ENCODE peak calls at places on chromosome 16, in nine cellular contexts. One of them, this sample, is unnamed.
A peak's percentile ranks its signal among the peaks of the same experiment; 100 is the strongest.

GRCh38 chr16:88770459-88771293 is 14.3 kb downstream of the PIEZO1 start:
- DNase-seq in heart left ventricle: peak; percentile 76
- DNase-seq in lower leg skin: no peak
- DNase-seq in effector memory CD4-positive, alpha-beta T cell: no peak
- DNase-seq in ovary: no peak
- DNase-seq in BJ: no peak
- DNase-seq in lower lobe of right lung: peak; percentile 87
- DNase-seq in neuronal stem cell: peak; percentile 60
- DNase-seq in endodermal cell: peak; percentile 97
- DNase-seq in this sample: peak; percentile 54

GRCh38 chr16:11320170-11320569 is 25.1 kb upstream of the RMI2 start:
- DNase-seq in heart left ventricle: no peak
- DNase-seq in endodermal cell: no peak
- DNase-seq in effector memory CD4-positive, alpha-beta T cell: no peak
- DNase-seq in neuronal stem cell: no peak
- DNase-seq in lower leg skin: no peak
- DNase-seq in lower lobe of right lung: no peak
- DNase-seq in BJ: no peak
- DNase-seq in ovary: no peak
- DNase-seq in this sample: no peak

GRCh38 chr16:64280317-64280716 is 841.5 kb downstream of the CDH11 start:
- DNase-seq in heart left ventricle: no peak
- DNase-seq in lower leg skin: no peak
- DNase-seq in neuronal stem cell: no peak
- DNase-seq in ovary: no peak
- DNase-seq in lower lobe of right lung: no peak
- DNase-seq in BJ: no peak
- DNase-seq in endodermal cell: no peak
- DNase-seq in effector memory CD4-positive, alpha-beta T cell: no peak
- DNase-seq in this sample: no peak

GRCh38 chr16:85046957-85047866 is 19.6 kb downstream of the KIAA0513 start:
- DNase-seq in BJ: no peak
- DNase-seq in lower lobe of right lung: peak; percentile 68
- DNase-seq in neuronal stem cell: no peak
- DNase-seq in lower leg skin: no peak
- DNase-seq in heart left ventricle: no peak
- DNase-seq in ovary: no peak
- DNase-seq in effector memory CD4-positive, alpha-beta T cell: no peak
- DNase-seq in endodermal cell: peak; percentile 58
- DNase-seq in this sample: no peak

GRCh38 chr16:30747331-30747730 is 894 bp upstream of the PHKG2 start:
- DNase-seq in lower leg skin: no peak
- DNase-seq in ovary: no peak
- DNase-seq in endodermal cell: no peak
- DNase-seq in effector memory CD4-positive, alpha-beta T cell: no peak
- DNase-seq in BJ: peak; percentile 9
- DNase-seq in neuronal stem cell: no peak
- DNase-seq in heart left ventricle: no peak
- DNase-seq in lower lobe of right lung: no peak
- DNase-seq in this sample: peak; percentile 75

GRCh38 chr16:12296991-12297390 is 320.5 kb downstream of the SNX29 start:
- DNase-seq in lower lobe of right lung: no peak
- DNase-seq in BJ: no peak
- DNase-seq in ovary: no peak
- DNase-seq in lower leg skin: no peak
- DNase-seq in effector memory CD4-positive, alpha-beta T cell: no peak
- DNase-seq in neuronal stem cell: no peak
- DNase-seq in heart left ventricle: no peak
- DNase-seq in endodermal cell: no peak
- DNase-seq in this sample: no peak

GRCh38 chr16:53414381-53414780 is 19.9 kb upstream of the RBL2 start:
- DNase-seq in BJ: no peak
- DNase-seq in neuronal stem cell: no peak
- DNase-seq in lower lobe of right lung: no peak
- DNase-seq in lower leg skin: no peak
- DNase-seq in endodermal cell: no peak
- DNase-seq in effector memory CD4-positive, alpha-beta T cell: no peak
- DNase-seq in ovary: no peak
- DNase-seq in heart left ventricle: no peak
- DNase-seq in this sample: no peak

GRCh38 chr16:72935896-72936295 is 112.0 kb downstream of the ZFHX3 start:
- DNase-seq in endodermal cell: no peak
- DNase-seq in neuronal stem cell: no peak
- DNase-seq in BJ: no peak
- DNase-seq in ovary: no peak
- DNase-seq in lower lobe of right lung: no peak
- DNase-seq in lower leg skin: no peak
- DNase-seq in heart left ventricle: no peak
- DNase-seq in effector memory CD4-positive, alpha-beta T cell: no peak
- DNase-seq in this sample: peak; percentile 18

GRCh38 chr16:77062878-77063566 is 128.0 kb upstream of the MON1B start:
- DNase-seq in effector memory CD4-positive, alpha-beta T cell: no peak
- DNase-seq in endodermal cell: no peak
- DNase-seq in BJ: no peak
- DNase-seq in lower leg skin: no peak
- DNase-seq in neuronal stem cell: no peak
- DNase-seq in lower lobe of right lung: no peak
- DNase-seq in ovary: no peak
- DNase-seq in heart left ventricle: no peak
- DNase-seq in this sample: no peak

GRCh38 chr16:82514262-82514661 is 112.5 kb upstream of the CDH13 start:
- DNase-seq in BJ: no peak
- DNase-seq in lower leg skin: no peak
- DNase-seq in lower lobe of right lung: no peak
- DNase-seq in heart left ventricle: no peak
- DNase-seq in neuronal stem cell: no peak
- DNase-seq in ovary: no peak
- DNase-seq in effector memory CD4-positive, alpha-beta T cell: no peak
- DNase-seq in endodermal cell: no peak
- DNase-seq in this sample: no peak

GRCh38 chr16:81633147-81633619 is 145.9 kb upstream of the PLCG2 start:
- DNase-seq in effector memory CD4-positive, alpha-beta T cell: no peak
- DNase-seq in lower lobe of right lung: no peak
- DNase-seq in neuronal stem cell: no peak
- DNase-seq in BJ: no peak
- DNase-seq in heart left ventricle: no peak
- DNase-seq in lower leg skin: no peak
- DNase-seq in ovary: no peak
- DNase-seq in endodermal cell: peak; percentile 84
- DNase-seq in this sample: no peak

GRCh38 chr16:72942021-72942420 is 105.9 kb downstream of the ZFHX3 start:
- DNase-seq in endodermal cell: no peak
- DNase-seq in effector memory CD4-positive, alpha-beta T cell: no peak
- DNase-seq in heart left ventricle: no peak
- DNase-seq in BJ: no peak
- DNase-seq in ovary: no peak
- DNase-seq in neuronal stem cell: no peak
- DNase-seq in lower lobe of right lung: no peak
- DNase-seq in lower leg skin: no peak
- DNase-seq in this sample: no peak

GRCh38 chr16:10579965-10580918 is at the start of gene EMP2:
- DNase-seq in endodermal cell: peak; percentile 93
- DNase-seq in BJ: no peak
- DNase-seq in lower leg skin: peak; percentile 97
- DNase-seq in lower lobe of right lung: peak; percentile 87
- DNase-seq in neuronal stem cell: peak; percentile 75
- DNase-seq in heart left ventricle: peak; percentile 91
- DNase-seq in ovary: peak; percentile 91
- DNase-seq in effector memory CD4-positive, alpha-beta T cell: no peak
- DNase-seq in this sample: peak; percentile 68

GRCh38 chr16:75319513-75320401 is 68.3 kb upstream of the BCAR1 start:
- DNase-seq in effector memory CD4-positive, alpha-beta T cell: no peak
- DNase-seq in neuronal stem cell: no peak
- DNase-seq in lower leg skin: no peak
- DNase-seq in ovary: no peak
- DNase-seq in BJ: peak; percentile 81
- DNase-seq in endodermal cell: no peak
- DNase-seq in heart left ventricle: no peak
- DNase-seq in lower lobe of right lung: no peak
- DNase-seq in this sample: peak; percentile 92

GRCh38 chr16:31458073-31458834 is 1.0 kb upstream of the ARMC5 start:
- DNase-seq in ovary: no peak
- DNase-seq in heart left ventricle: no peak
- DNase-seq in endodermal cell: peak; percentile 87
- DNase-seq in BJ: no peak
- DNase-seq in lower lobe of right lung: peak; percentile 72
- DNase-seq in lower leg skin: peak; percentile 92
- DNase-seq in neuronal stem cell: no peak
- DNase-seq in effector memory CD4-positive, alpha-beta T cell: peak; percentile 45
- DNase-seq in this sample: peak; percentile 49

GRCh38 chr16:49489686-49490320 is 116.2 kb downstream of the C16orf78 start:
- DNase-seq in ovary: peak; percentile 9
- DNase-seq in lower leg skin: peak; percentile 57
- DNase-seq in effector memory CD4-positive, alpha-beta T cell: no peak
- DNase-seq in lower lobe of right lung: peak; percentile 19
- DNase-seq in BJ: no peak
- DNase-seq in heart left ventricle: no peak
- DNase-seq in neuronal stem cell: no peak
- DNase-seq in endodermal cell: no peak
- DNase-seq in this sample: no peak

GRCh38 chr16:4147236-4147635 is 31.0 kb upstream of the ADCY9 start:
- DNase-seq in heart left ventricle: no peak
- DNase-seq in neuronal stem cell: no peak
- DNase-seq in ovary: no peak
- DNase-seq in effector memory CD4-positive, alpha-beta T cell: no peak
- DNase-seq in endodermal cell: no peak
- DNase-seq in BJ: no peak
- DNase-seq in lower leg skin: no peak
- DNase-seq in lower lobe of right lung: no peak
- DNase-seq in this sample: no peak

GRCh38 chr16:15404792-15405191 is 9.2 kb downstream of the MPV17L start:
- DNase-seq in effector memory CD4-positive, alpha-beta T cell: no peak
- DNase-seq in heart left ventricle: peak; percentile 18
- DNase-seq in BJ: no peak
- DNase-seq in lower lobe of right lung: no peak
- DNase-seq in endodermal cell: no peak
- DNase-seq in neuronal stem cell: no peak
- DNase-seq in lower leg skin: peak; percentile 82
- DNase-seq in ovary: no peak
- DNase-seq in this sample: peak; percentile 3

GRCh38 chr16:63426275-63426870 is 1390.1 kb upstream of the CDH8 start:
- DNase-seq in effector memory CD4-positive, alpha-beta T cell: no peak
- DNase-seq in lower lobe of right lung: no peak
- DNase-seq in endodermal cell: no peak
- DNase-seq in neuronal stem cell: no peak
- DNase-seq in ovary: no peak
- DNase-seq in heart left ventricle: no peak
- DNase-seq in BJ: no peak
- DNase-seq in lower leg skin: no peak
- DNase-seq in this sample: no peak

GRCh38 chr16:56191807-56192643 is 736 bp downstream of the GNAO1 start:
- DNase-seq in ovary: peak; percentile 29
- DNase-seq in effector memory CD4-positive, alpha-beta T cell: no peak
- DNase-seq in neuronal stem cell: no peak
- DNase-seq in lower lobe of right lung: no peak
- DNase-seq in endodermal cell: peak; percentile 63
- DNase-seq in heart left ventricle: no peak
- DNase-seq in BJ: no peak
- DNase-seq in lower leg skin: no peak
- DNase-seq in this sample: no peak
- H3K4me3 ChIP-seq in ovary: peak overlapping the region; percentile 73
- H3K4me3 ChIP-seq in effector memory CD4-positive, alpha-beta T cell: peak overlapping the region; percentile 79
- H3K4me3 ChIP-seq in neuronal stem cell: no peak overlapping the region
- H3K4me3 ChIP-seq in lower lobe of right lung: peak overlapping the region; percentile 63
- H3K4me3 ChIP-seq in endodermal cell: peak overlapping the region; percentile 80
- H3K4me3 ChIP-seq in heart left ventricle: peak overlapping the region; percentile 70
- H3K4me3 ChIP-seq in BJ: peak overlapping the region; percentile 53
- H3K4me3 ChIP-seq in lower leg skin: peak overlapping the region; percentile 33
- H3K4me3 ChIP-seq in this sample: no peak overlapping the region

DNA sequence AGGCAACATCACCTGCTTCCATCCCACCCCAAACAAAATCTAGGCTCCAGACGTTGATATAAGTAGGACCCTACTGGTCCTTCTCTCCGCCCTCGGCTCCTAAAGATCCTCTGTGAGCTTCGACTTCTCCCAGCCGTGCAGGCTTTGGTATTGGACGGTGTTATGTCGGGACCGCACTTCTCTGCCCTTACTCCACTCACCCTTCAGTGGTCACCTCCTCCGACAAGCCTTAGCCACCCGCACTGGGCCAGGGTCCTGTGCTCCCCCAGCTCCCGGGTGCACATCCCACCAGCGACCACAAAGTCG is 1.6 kb downstream of the PSMB10 start:
- DNase-seq in heart left ventricle: no peak
- DNase-seq in lower lobe of right lung: no peak
- DNase-seq in endodermal cell: no peak
- DNase-seq in lower leg skin: no peak
- DNase-seq in ovary: no peak
- DNase-seq in effector memory CD4-positive, alpha-beta T cell: no peak
- DNase-seq in BJ: no peak
- DNase-seq in neuronal stem cell: no peak
- DNase-seq in this sample: no peak
- H3K4me3 ChIP-seq in heart left ventricle: peak overlapping the region; percentile 98
- H3K4me3 ChIP-seq in lower lobe of right lung: peak overlapping the region; percentile 97
- H3K4me3 ChIP-seq in endodermal cell: peak overlapping the region; percentile 93
- H3K4me3 ChIP-seq in lower leg skin: peak overlapping the region; percentile 7
- H3K4me3 ChIP-seq in ovary: peak overlapping the region; percentile 96
- H3K4me3 ChIP-seq in effector memory CD4-positive, alpha-beta T cell: peak overlapping the region; percentile 92
- H3K4me3 ChIP-seq in BJ: peak overlapping the region; percentile 84
- H3K4me3 ChIP-seq in neuronal stem cell: peak overlapping the region; percentile 97
- H3K4me3 ChIP-seq in this sample: peak overlapping the region; percentile 88

DNA sequence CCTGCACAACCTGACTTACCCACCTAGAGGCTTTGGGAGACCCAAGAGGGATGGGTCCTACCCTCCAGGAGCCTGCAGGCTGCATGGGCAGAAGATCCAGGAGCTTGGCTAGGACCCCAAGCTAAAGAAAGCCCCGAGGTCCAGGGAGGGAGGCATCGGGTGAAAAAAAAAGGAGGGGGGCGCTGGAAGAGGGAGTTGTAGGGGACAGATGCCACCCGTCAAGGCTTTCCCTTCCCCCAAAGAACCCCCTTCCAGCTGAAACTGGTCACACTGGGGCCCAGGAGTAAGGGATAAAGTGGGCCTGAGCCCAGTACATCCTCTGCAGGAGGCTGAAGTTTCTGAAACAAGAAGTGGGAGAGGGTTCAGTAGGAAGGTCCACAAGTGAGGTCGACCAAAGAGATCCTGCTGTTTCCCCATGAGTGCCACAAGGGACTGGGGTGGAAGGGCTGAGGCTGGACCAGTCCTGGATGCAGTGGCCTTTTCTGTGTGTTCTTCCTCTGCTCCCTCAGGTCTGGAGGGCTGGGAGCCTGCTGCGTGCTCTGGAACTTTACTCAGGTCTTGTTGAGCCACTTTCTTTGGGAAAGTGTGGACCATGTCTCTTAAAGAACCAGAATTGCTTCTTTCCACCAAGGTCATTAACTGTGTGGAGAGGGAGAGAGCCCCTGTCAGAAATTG is 14.2 kb upstream of the CBFB start:
- DNase-seq in heart left ventricle: no peak
- DNase-seq in neuronal stem cell: no peak
- DNase-seq in lower leg skin: no peak
- DNase-seq in endodermal cell: peak; percentile 46
- DNase-seq in effector memory CD4-positive, alpha-beta T cell: no peak
- DNase-seq in ovary: no peak
- DNase-seq in BJ: no peak
- DNase-seq in lower lobe of right lung: no peak
- DNase-seq in this sample: no peak
- H3K4me3 ChIP-seq in heart left ventricle: peak overlapping the region; percentile 51
- H3K4me3 ChIP-seq in neuronal stem cell: no peak overlapping the region
- H3K4me3 ChIP-seq in lower leg skin: no peak overlapping the region
- H3K4me3 ChIP-seq in endodermal cell: peak overlapping the region; percentile 66
- H3K4me3 ChIP-seq in effector memory CD4-positive, alpha-beta T cell: peak overlapping the region; percentile 60
- H3K4me3 ChIP-seq in ovary: peak overlapping the region; percentile 48
- H3K4me3 ChIP-seq in BJ: no peak overlapping the region
- H3K4me3 ChIP-seq in lower lobe of right lung: peak overlapping the region; percentile 65
- H3K4me3 ChIP-seq in this sample: no peak overlapping the region

GRCh38 chr16:1992475-1993292 is 2.9 kb downstream of the SYNGR3 start:
- DNase-seq in ovary: no peak
- DNase-seq in heart left ventricle: no peak
- DNase-seq in lower lobe of right lung: peak; percentile 58
- DNase-seq in BJ: no peak
- DNase-seq in neuronal stem cell: no peak
- DNase-seq in endodermal cell: peak; percentile 83
- DNase-seq in effector memory CD4-positive, alpha-beta T cell: no peak
- DNase-seq in lower leg skin: no peak
- DNase-seq in this sample: no peak
- H3K4me3 ChIP-seq in ovary: no peak overlapping the region
- H3K4me3 ChIP-seq in heart left ventricle: peak overlapping the region; percentile 39
- H3K4me3 ChIP-seq in lower lobe of right lung: peak overlapping the region; percentile 19
- H3K4me3 ChIP-seq in BJ: no peak overlapping the region
- H3K4me3 ChIP-seq in neuronal stem cell: peak overlapping the region; percentile 26
- H3K4me3 ChIP-seq in endodermal cell: no peak overlapping the region
- H3K4me3 ChIP-seq in effector memory CD4-positive, alpha-beta T cell: no peak overlapping the region
- H3K4me3 ChIP-seq in lower leg skin: no peak overlapping the region
- H3K4me3 ChIP-seq in this sample: no peak overlapping the region

This sample was measured in fibroblast of mammary gland.